ENCODE peak calls at places on chromosomes 13 and 19, in seven cellular contexts. P is AG09319, N is thoracic aorta, I is ovary, S is astrocyte of the spinal cord, Y is mucosa of descending colon, D is HFFc6. R is an unnamed sample.

GRCh38 chr13:107035778-107036177 is 467.8 kb upstream of the ARGLU1 start:
- DNase-seq in P (no peak), N (no peak), I (no peak), S (peak), Y (no peak), D (no peak), R (no peak)

GRCh38 chr19:13060233-13060963 is 42.3 kb downstream of the LYL1 start:
- DNase-seq in P (no peak), N (no peak), I (peak), S (no peak), Y (no peak), D (peak), R (no peak)

GRCh38 chr19:42115219-42115618 is 17.0 kb downstream of the POU2F2 start:
- DNase-seq in P (no peak), N (no peak), I (no peak), S (no peak), Y (no peak), D (peak), R (no peak)

GRCh38 chr19:56309511-56310185 is 5.0 kb downstream of the ZSCAN5A start:
- DNase-seq in P (no peak), N (no peak), I (no peak), S (peak), Y (peak), D (peak), R (no peak)

GRCh38 chr19:46932346-46932745 is 71.5 kb downstream of the ARHGAP35 start:
- DNase-seq in P (no peak), N (no peak), I (no peak), S (no peak), Y (no peak), D (peak), R (no peak)

GRCh38 chr13:23348270-23349126 is 85.0 kb downstream of the SACS start:
- DNase-seq in P (no peak), N (no peak), I (peak), S (no peak), Y (no peak), D (no peak), R (no peak)

GRCh38 chr19:31992750-31993149 is 352.7 kb upstream of the ZNF507 start:
- DNase-seq in P (no peak), N (no peak), I (no peak), S (no peak), Y (no peak), D (no peak), R (no peak)

GRCh38 chr13:23672616-23673015 is 102.4 kb downstream of the TNFRSF19 start:
- DNase-seq in P (no peak), N (no peak), I (no peak), S (peak), Y (no peak), D (no peak), R (no peak)

GRCh38 chr13:29911781-29912478 is 61.5 kb upstream of the UBL3 start:
- DNase-seq in P (no peak), N (no peak), I (no peak), S (no peak), Y (no peak), D (no peak), R (no peak)

GRCh38 chr13:53110181-53110580 is 81.6 kb downstream of the OLFM4 start:
- DNase-seq in P (no peak), N (no peak), I (no peak), S (no peak), Y (no peak), D (no peak), R (no peak)

GRCh38 chr19:7994923-7995682 is 10.3 kb downstream of the ELAVL1 start:
- DNase-seq in P (no peak), N (no peak), I (no peak), S (no peak), Y (no peak), D (no peak), R (no peak)

GRCh38 chr13:85080726-85081125 is 718.5 kb downstream of the SLITRK6 start:
- DNase-seq in P (no peak), N (no peak), I (no peak), S (no peak), Y (no peak), D (no peak), R (no peak)

GRCh38 chr19:45346449-45346848 is 5.9 kb downstream of the KLC3 start:
- DNase-seq in P (no peak), N (no peak), I (no peak), S (no peak), Y (no peak), D (no peak), R (no peak)

DNA sequence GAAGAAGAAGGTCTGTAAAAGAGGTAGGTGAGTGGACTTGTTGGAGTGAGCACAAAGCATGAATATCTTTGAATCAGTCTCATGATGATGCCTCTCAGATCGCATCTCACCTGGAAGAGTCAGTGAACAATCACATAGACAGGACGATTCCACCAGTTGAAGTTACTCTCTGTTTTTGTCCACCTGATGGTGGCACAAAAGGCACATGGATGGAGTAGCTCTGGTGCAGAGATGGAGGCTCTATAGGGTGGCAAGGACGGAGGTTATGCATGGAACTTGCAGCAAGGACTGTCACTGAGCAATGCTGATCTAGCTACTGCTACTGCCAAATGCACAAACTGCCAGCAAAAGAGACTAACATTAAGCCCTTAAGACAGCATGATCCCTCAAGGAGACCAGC is 10.3 kb upstream of the MYCBP2 start:
- DNase-seq in P (no peak), N (no peak), I (no peak), S (no peak), Y (no peak), D (no peak), R (no peak)
- TF ChIP-seq CTCF in P (no peak), N (no peak), I (no peak), S (no peak), Y (no peak), D (no peak), R (no peak)

GRCh38 chr19:40392894-40393517 is 3.0 kb upstream of the HIPK4 start:
- DNase-seq in P (no peak), N (no peak), I (no peak), S (no peak), Y (no peak), D (no peak), R (no peak)
- TF ChIP-seq CTCF in P (no peak), N (no peak), I (no peak), S (peak), Y (no peak), D (peak), R (peak)

GRCh38 chr13:35961461-35962220 is 169.5 kb downstream of the DCLK1 start:
- DNase-seq in P (no peak), N (no peak), I (no peak), S (no peak), Y (no peak), D (no peak), R (no peak)
- TF ChIP-seq CTCF in P (peak), N (peak), I (no peak), S (peak), Y (no peak), D (peak), R (peak)

GRCh38 chr19:48085904-48086864 is 24.4 kb downstream of the PLA2G4C start:
- DNase-seq in P (no peak), N (no peak), I (no peak), S (no peak), Y (no peak), D (no peak), R (no peak)
- TF ChIP-seq CTCF in P (no peak), N (no peak), I (no peak), S (peak), Y (no peak), D (peak), R (no peak)

GRCh38 chr19:10829967-10830366 is 6.0 kb downstream of the TMED1 start:
- DNase-seq in P (no peak), N (no peak), I (no peak), S (no peak), Y (no peak), D (no peak), R (no peak)

GRCh38 chr19:10830941-10831779 is 4.9 kb downstream of the TMED1 start:
- DNase-seq in P (no peak), N (no peak), I (no peak), S (no peak), Y (no peak), D (no peak), R (no peak)

GRCh38 chr19:10831980-10832658 is 3.9 kb downstream of the TMED1 start:
- DNase-seq in P (no peak), N (no peak), I (no peak), S (no peak), Y (no peak), D (no peak), R (no peak)

GRCh38 chr19:10828981-10829821 is 6.8 kb downstream of the TMED1 start:
- DNase-seq in P (no peak), N (no peak), I (no peak), S (no peak), Y (peak), D (no peak), R (no peak)

DNA sequence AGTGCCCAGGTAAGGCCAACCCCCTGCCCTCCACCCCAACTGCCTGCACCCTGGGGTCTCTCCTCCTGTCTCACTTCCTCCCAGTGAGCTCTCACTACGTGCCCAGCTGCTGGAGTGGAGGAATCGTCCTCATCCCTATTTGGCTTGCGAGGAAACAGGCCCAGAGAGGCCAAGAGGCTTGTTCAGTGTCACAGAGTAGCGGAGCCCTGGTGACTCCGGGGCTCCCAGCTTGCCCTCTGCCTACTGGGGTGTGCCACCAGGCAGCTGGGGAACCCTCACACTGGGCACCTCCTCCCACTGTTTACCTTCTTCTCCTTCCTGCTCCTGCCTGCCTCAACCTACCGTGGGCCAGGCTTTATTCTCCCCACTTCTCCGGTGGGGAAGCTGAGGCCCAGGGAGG is 5.6 kb downstream of the TMED1 start:
- DNase-seq in P (no peak), N (no peak), I (no peak), S (no peak), Y (no peak), D (no peak), R (no peak)
- TF ChIP-seq CTCF in P (no peak), N (no peak), I (no peak), S (no peak), Y (no peak), D (no peak), R (no peak)

DNA sequence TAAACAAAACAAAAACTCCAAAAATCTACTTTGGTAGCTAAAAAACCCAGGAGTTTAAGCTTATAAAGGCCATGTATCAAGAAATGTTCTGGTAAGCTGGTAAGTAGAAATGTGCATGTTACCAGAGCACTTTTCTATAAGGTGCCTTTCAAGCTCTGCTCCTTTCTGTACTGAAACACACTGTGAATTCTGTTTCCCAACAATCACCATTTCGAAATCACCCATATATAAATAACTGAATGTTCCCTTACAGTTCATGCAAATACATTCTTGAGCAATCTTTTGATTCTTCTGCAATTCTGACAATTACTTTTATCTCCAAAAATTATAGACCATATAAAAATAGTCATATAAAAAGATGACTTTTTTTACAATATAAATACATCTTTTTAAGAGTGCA is 351.7 kb downstream of the SLITRK5 start:
- DNase-seq in P (no peak), N (no peak), I (no peak), S (no peak), Y (no peak), D (no peak), R (no peak)
- TF ChIP-seq CTCF in P (no peak), N (no peak), I (no peak), S (no peak), Y (no peak), D (no peak), R (no peak)

DNA sequence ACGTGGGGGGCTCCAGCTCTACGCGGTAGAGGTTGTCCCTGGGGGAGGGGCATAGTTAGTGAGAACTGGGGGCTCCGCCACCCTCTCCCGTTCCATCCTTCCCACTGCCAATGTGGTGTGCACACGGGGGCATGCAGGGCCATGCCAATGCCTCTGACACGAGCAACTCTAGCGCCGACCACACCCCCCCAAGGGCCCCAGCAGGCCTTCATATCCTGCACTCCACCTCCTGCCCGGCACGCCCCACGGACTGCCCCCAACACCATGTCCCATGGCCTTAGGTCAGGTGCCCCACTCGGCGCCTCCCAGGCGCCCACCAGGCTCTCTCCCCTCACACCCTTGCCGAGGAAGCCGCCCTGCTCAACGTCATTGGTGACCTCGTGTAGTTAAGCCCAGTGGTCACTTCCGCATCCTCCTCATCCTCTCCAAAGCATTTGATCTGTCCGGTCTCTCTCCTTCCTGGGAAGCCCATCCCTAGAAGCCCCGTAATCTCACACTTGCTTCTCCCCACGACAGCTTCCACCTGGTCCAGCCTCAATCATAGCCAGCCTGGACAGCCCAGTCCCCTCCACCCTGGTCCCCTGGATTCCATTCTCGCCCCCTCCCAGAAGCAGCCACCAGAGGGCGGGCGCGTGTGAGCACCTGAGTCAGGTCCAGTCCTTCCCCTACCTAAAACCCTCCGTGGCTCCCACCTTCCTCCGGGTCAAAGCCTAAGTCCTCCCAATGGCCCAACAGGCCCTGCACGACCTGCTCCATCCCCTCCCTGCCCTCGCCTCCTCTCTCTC is 2.1 kb downstream of the SEMA6B start:
- DNase-seq in P (no peak), N (no peak), I (no peak), S (no peak), Y (no peak), D (no peak), R (no peak)
- TF ChIP-seq CTCF in P (no peak), N (no peak), I (no peak), S (peak), Y (no peak), D (no peak), R (no peak)